ENCODE peak calls at places on chromosome 4, in seven cellular contexts. S, P, Z, H, G, E and M are unnamed samples.

GRCh38 chr4:14254806-14255445 is 627.4 kb upstream of the BOD1L1 start:
- DNase-seq in G (no peak), H (no peak), Z (no peak), S (no peak), E (no peak), P (no peak), M (no peak)

GRCh38 chr4:71593306-71593705 is 190.6 kb downstream of the GC start:
- DNase-seq in E (no peak), H (no peak), Z (no peak), G (no peak), P (peak; percentile 52), S (no peak), M (no peak)

GRCh38 chr4:52234539-52235174 is 183.6 kb downstream of the SPATA18 start:
- DNase-seq in G (peak; percentile 69), E (no peak), S (no peak), H (no peak), P (peak; percentile 51), Z (no peak), M (peak; percentile 56)

GRCh38 chr4:76307670-76308014 is 1.1 kb downstream of the STBD1 start:
- DNase-seq in G (no peak), Z (no peak), S (peak; percentile 49), E (peak; percentile 57), P (no peak), H (no peak), M (peak; percentile 8)

GRCh38 chr4:39169426-39169825 is 12.9 kb upstream of the WDR19 start:
- DNase-seq in G (no peak), Z (no peak), P (no peak), E (no peak), S (no peak), H (no peak), M (no peak)

GRCh38 chr4:89064848-89065247 is 7.9 kb upstream of the FAM13A start:
- DNase-seq in S (no peak), E (no peak), Z (no peak), P (peak; percentile 39), H (no peak), G (peak; percentile 71), M (no peak)

GRCh38 chr4:174663254-174663653 is 141.0 kb upstream of the HPGD start:
- DNase-seq in Z (no peak), P (peak; percentile 20), S (no peak), G (peak; percentile 44), E (no peak), H (no peak), M (peak; percentile 7)

GRCh38 chr4:40055873-40056721 is 553 bp upstream of the N4BP2 start:
- DNase-seq in P (peak; percentile 84), G (peak; percentile 90), Z (peak; percentile 71), H (no peak), E (peak; percentile 75), S (peak; percentile 59), M (peak; percentile 91)

GRCh38 chr4:175656615-175657014 is 155.4 kb downstream of the GPM6A start:
- DNase-seq in Z (no peak), G (no peak), H (no peak), S (no peak), E (no peak), P (no peak), M (no peak)

GRCh38 chr4:14627038-14627437 is 375.2 kb upstream of the CPEB2 start:
- DNase-seq in S (no peak), G (no peak), H (no peak), E (no peak), P (no peak), Z (no peak), M (no peak)

GRCh38 chr4:167606551-167606950 is 372.3 kb upstream of the SPOCK3 start:
- DNase-seq in E (no peak), Z (peak; percentile 58), H (no peak), P (no peak), G (no peak), S (no peak), M (no peak)

GRCh38 chr4:140604544-140604943 is 35.8 kb upstream of the UCP1 start:
- DNase-seq in E (no peak), G (no peak), Z (no peak), S (no peak), H (no peak), P (no peak), M (no peak)

GRCh38 chr4:139528377-139529005 is 27.5 kb downstream of the SETD7 start:
- DNase-seq in P (peak; percentile 89), H (peak; percentile 11), G (peak; percentile 95), Z (no peak), E (peak; percentile 62), S (peak; percentile 59), M (peak; percentile 95)

GRCh38 chr4:101155368-101155767 is 192.0 kb downstream of the PPP3CA start:
- DNase-seq in P (peak; percentile 76), H (no peak), G (peak; percentile 73), E (no peak), Z (no peak), S (no peak), M (peak; percentile 58)

GRCh38 chr4:105145913-105146285 is 777 bp upstream of the TET2 start:
- DNase-seq in P (no peak), E (peak; percentile 21), Z (no peak), S (no peak), G (no peak), H (no peak), M (no peak)

GRCh38 chr4:104286867-104287266 is 207.8 kb downstream of the CXXC4 start:
- DNase-seq in G (no peak), H (no peak), S (no peak), E (no peak), Z (no peak), P (no peak), M (no peak)

GRCh38 chr4:4302416-4302815 is 12.4 kb downstream of the ZBTB49 start:
- DNase-seq in G (no peak), Z (no peak), E (no peak), H (no peak), P (no peak), S (no peak), M (no peak)

GRCh38 chr4:16082424-16083216 is 1.2 kb downstream of the PROM1 start:
- DNase-seq in E (peak; percentile 54), P (no peak), H (no peak), Z (no peak), S (peak; percentile 18), G (no peak), M (no peak)

GRCh38 chr4:163701915-163702314 is 207.4 kb downstream of the TMA16 start:
- DNase-seq in E (no peak), S (no peak), H (peak; percentile 49), Z (no peak), P (no peak), G (peak; percentile 61), M (no peak)

GRCh38 chr4:7759221-7759620 is 180.4 kb downstream of the AFAP1 start:
- DNase-seq in S (no peak), E (no peak), P (no peak), H (no peak), G (no peak), Z (peak; percentile 74), M (no peak)

GRCh38 chr4:150078041-150078995 is at the start of gene DCLK2:
- DNase-seq in H (no peak), S (peak; percentile 89), Z (no peak), P (peak; percentile 92), E (peak; percentile 59), G (peak; percentile 84), M (peak; percentile 74)

GRCh38 chr4:150080335-150080734 is 2.1 kb downstream of the DCLK2 start:
- DNase-seq in H (no peak), P (no peak), Z (no peak), E (no peak), G (peak; percentile 20), S (no peak), M (peak; percentile 20)

GRCh38 chr4:150080875-150081274 is 2.6 kb downstream of the DCLK2 start:
- DNase-seq in Z (no peak), S (no peak), H (no peak), G (no peak), P (no peak), E (no peak), M (no peak)

GRCh38 chr4:150078996-150079581 is 844 bp downstream of the DCLK2 start:
- DNase-seq in Z (no peak), S (peak; percentile 45), H (no peak), P (peak; percentile 30), E (peak; percentile 37), G (peak; percentile 44), M (peak; percentile 13)

DNA sequence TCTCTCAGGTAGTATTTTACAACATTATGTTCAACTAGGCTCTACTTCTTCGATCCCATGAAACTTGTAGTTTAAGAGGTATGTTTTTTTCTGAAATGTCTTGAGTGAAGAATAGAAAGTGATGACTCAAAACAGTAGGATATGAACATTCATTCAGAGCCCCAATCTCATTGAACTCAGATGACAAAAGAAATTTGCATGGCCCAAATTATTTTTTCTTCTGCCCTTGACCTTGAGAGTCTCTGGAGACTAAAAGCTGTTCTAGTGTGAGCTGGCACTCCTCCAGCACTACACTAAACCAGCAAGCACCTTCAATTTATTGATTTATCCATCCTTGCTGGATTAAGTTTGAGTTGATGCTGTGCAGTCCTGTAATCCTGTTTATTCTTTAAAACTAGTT is 4.0 kb downstream of the DCLK2 start:
- DNase-seq in G (no peak), P (no peak), S (no peak), E (no peak), Z (no peak), H (peak; percentile 28), M (no peak)
- H3K4me3 ChIP-seq in G (no peak overlapping the region), P (no peak overlapping the region), S (no peak overlapping the region), E (no peak overlapping the region), Z (no peak overlapping the region), H (no peak overlapping the region), M (no peak overlapping the region)

DNA sequence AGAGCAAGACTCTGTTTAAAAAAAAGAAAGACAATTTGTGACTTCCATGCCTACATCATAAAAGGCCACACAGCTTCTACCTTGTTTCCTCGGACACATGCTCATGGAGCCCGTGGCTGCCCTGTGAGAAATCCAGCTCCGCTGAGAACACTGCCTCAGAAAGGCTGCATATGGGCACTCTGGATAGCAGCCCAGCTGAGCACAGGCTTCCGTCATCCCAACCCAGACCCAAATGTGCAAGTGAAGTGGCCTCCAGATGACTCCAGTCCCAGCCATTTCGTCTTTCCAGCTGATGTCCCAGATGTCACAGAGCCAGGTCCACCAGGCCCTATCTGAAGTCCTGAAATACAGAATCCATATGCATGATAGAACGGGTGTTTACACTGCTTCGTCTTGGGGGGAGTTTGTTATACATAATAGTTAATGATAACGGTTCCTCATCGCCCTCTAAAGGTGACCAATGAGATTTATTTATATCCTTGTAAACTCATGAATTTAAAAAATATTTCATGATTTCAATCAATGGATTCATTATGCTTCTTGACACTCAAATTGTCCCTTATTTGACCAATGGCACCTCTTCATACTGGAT is 72.7 kb upstream of the TRIM2 start:
- DNase-seq in H (no peak), P (no peak), Z (no peak), G (no peak), E (no peak), S (no peak), M (peak; percentile 13)
- TF ChIP-seq CTCF in H (no peak), P (peak; percentile 13), Z (peak; percentile 29), G (no peak), E (no peak), S (no peak), M (no peak)

GRCh38 chr4:2417196-2417764 is 1.2 kb downstream of the ZFYVE28 start:
- DNase-seq in S (no peak), G (no peak), H (no peak), E (no peak), P (no peak), Z (no peak), M (no peak)
- H3K4me3 ChIP-seq in S (peak overlapping the region; percentile 74), G (peak overlapping the region; percentile 4), H (peak overlapping the region; percentile 67), E (peak overlapping the region; percentile 64), P (peak overlapping the region; percentile 76), Z (no peak overlapping the region), M (peak overlapping the region; percentile 72)

DNA sequence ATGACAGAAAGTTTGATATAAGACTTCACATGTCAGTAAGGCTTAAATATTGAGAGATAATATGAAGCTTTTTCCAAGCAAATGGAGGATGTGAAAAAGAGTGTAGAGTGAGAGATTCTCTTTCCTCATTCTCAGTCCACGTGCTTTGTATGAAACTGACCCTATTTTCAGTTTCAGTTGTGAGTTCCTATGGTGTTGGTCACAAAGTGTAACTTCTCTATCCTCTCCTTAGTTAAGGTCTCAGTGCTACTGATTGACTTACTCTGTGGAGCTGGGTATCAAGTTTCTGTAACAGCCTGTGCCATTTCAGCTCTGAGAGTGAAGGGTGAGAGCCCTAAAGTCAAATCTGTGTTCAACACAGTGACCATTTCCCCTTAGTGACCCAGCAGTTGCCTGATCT is 277.2 kb downstream of the EPHA5 start:
- DNase-seq in S (no peak), P (no peak), E (no peak), Z (no peak), H (no peak), G (no peak), M (no peak)
- TF ChIP-seq CTCF in S (no peak), P (no peak), E (no peak), Z (no peak), H (no peak), G (no peak), M (no peak)